ENCODE peak calls at places on chromosome 3, in six cellular contexts. U, L, D, Q, X and O are unnamed samples.

GRCh38 chr3:54476876-54477275 is 354.5 kb downstream of the CACNA2D3 start:
- DNase-seq in L (no peak), Q (no peak), U (no peak), X (no peak), D (no peak), O (no peak)

GRCh38 chr3:195129644-195130492 is 141.1 kb downstream of the XXYLT1 start:
- DNase-seq in D (no peak), L (no peak), U (peak; percentile 25), Q (no peak), X (no peak), O (no peak)

GRCh38 chr3:134445631-134446030 is 40.2 kb downstream of the ANAPC13 start:
- DNase-seq in U (no peak), L (no peak), D (peak; percentile 51), X (no peak), Q (no peak), O (no peak)

GRCh38 chr3:56839784-56840724 is 38.3 kb upstream of the ARHGEF3 start:
- DNase-seq in Q (no peak), U (no peak), X (peak; percentile 18), D (no peak), L (no peak), O (peak; percentile 53)

GRCh38 chr3:158920375-158920774 is 118.5 kb downstream of the MFSD1 start:
- DNase-seq in Q (no peak), U (no peak), X (no peak), D (no peak), L (no peak), O (no peak)

GRCh38 chr3:143035466-143036214 is 34.3 kb downstream of the U2SURP start:
- DNase-seq in U (no peak), D (no peak), L (no peak), Q (no peak), X (no peak), O (no peak)

GRCh38 chr3:171801738-171802600 is 8.3 kb downstream of the PLD1 start:
- DNase-seq in L (no peak), Q (no peak), X (peak; percentile 67), U (no peak), D (no peak), O (no peak)

GRCh38 chr3:113100063-113100462 is 109.3 kb downstream of the GTPBP8 start:
- DNase-seq in U (no peak), L (no peak), X (no peak), D (no peak), Q (no peak), O (no peak)

GRCh38 chr3:177961784-177962183 is 574.5 kb upstream of the KCNMB2 start:
- DNase-seq in U (no peak), Q (no peak), X (no peak), D (no peak), L (no peak), O (no peak)

GRCh38 chr3:139299261-139300132 is 44.3 kb upstream of the MRPS22 start:
- DNase-seq in Q (no peak), X (no peak), U (no peak), D (no peak), L (no peak), O (no peak)

GRCh38 chr3:125054436-125055164 is 1.2 kb downstream of the HEG1 start:
- DNase-seq in Q (no peak), D (no peak), L (no peak), X (no peak), U (peak; percentile 10), O (no peak)

GRCh38 chr3:129794319-129795201 is 99.0 kb downstream of the TMCC1 start:
- DNase-seq in X (peak; percentile 93), D (no peak), U (no peak), Q (peak; percentile 42), L (peak; percentile 87), O (peak; percentile 15)

GRCh38 chr3:49625971-49626640 is 48.0 kb upstream of the APEH start:
- DNase-seq in L (no peak), D (no peak), X (no peak), U (peak; percentile 5), Q (no peak), O (no peak)

GRCh38 chr3:122787872-122788271 is 5.8 kb downstream of the HSPBAP1 start:
- DNase-seq in D (no peak), L (no peak), X (no peak), U (no peak), Q (no peak), O (no peak)

GRCh38 chr3:180416111-180416541 is 185.8 kb upstream of the TTC14 start:
- DNase-seq in X (no peak), U (no peak), Q (no peak), D (no peak), L (no peak), O (no peak)

GRCh38 chr3:69602112-69602511 is 137.2 kb upstream of the MITF start:
- DNase-seq in Q (no peak), X (no peak), U (no peak), D (no peak), L (no peak), O (no peak)

GRCh38 chr3:134453631-134454030 is 32.2 kb downstream of the ANAPC13 start:
- DNase-seq in L (no peak), X (peak; percentile 2), D (no peak), U (no peak), Q (no peak), O (no peak)

GRCh38 chr3:72097053-72097452 is 312.1 kb upstream of the PROK2 start:
- DNase-seq in U (no peak), Q (no peak), D (no peak), L (no peak), X (no peak), O (no peak)

GRCh38 chr3:181265750-181266333 is 276.3 kb upstream of the DNAJC19 start:
- DNase-seq in L (no peak), Q (no peak), D (no peak), U (no peak), X (peak; percentile 27), O (no peak)

GRCh38 chr3:158731525-158731924 is 732 bp downstream of the RARRES1 start:
- DNase-seq in Q (no peak), U (no peak), D (no peak), L (no peak), X (no peak), O (no peak)

GRCh38 chr3:108887137-108887536 is 64.6 kb downstream of the TRAT1 start:
- DNase-seq in Q (no peak), D (no peak), U (no peak), L (no peak), X (peak; percentile 34), O (peak; percentile 62)

GRCh38 chr3:21621396-21621695 is 129.7 kb downstream of the ZNF385D start:
- DNase-seq in Q (no peak), X (no peak), L (no peak), D (no peak), U (no peak), O (no peak)

GRCh38 chr3:134685881-134686802 is 35.3 kb upstream of the KY start:
- DNase-seq in U (no peak), L (no peak), D (no peak), Q (no peak), X (no peak), O (no peak)

GRCh38 chr3:149790265-149790664 is 2.1 kb downstream of the ANKUB1 start:
- DNase-seq in U (no peak), L (no peak), D (no peak), X (no peak), Q (no peak), O (no peak)

GRCh38 chr3:128068156-128068620 is 16.0 kb downstream of the SEC61A1 start:
- DNase-seq in U (no peak), L (no peak), X (peak; percentile 55), Q (peak; percentile 67), D (no peak), O (peak; percentile 59)

GRCh38 chr3:105483476-105483875 is 116.8 kb downstream of the ALCAM start:
- DNase-seq in L (no peak), D (no peak), Q (no peak), X (no peak), U (no peak), O (no peak)

GRCh38 chr3:177262396-177262795 is 65.1 kb upstream of the TBL1XR1 start:
- DNase-seq in L (no peak), Q (no peak), U (no peak), X (no peak), D (no peak), O (no peak)

GRCh38 chr3:173650596-173650995 is 253.1 kb downstream of the NLGN1 start:
- DNase-seq in D (no peak), X (no peak), L (no peak), Q (no peak), U (no peak), O (no peak)

GRCh38 chr3:38738630-38739395 is 77.2 kb downstream of the SCN10A start:
- DNase-seq in D (peak; percentile 45), X (peak; percentile 37), L (no peak), U (no peak), Q (peak; percentile 84), O (peak; percentile 52)